ENCODE peak calls at places on chromosomes 7 and 10, in eight cellular contexts. E is fibroblast of mammary gland, U is GM06990, H is fibroblast of pulmonary artery, J is sigmoid colon, K is NB4, I is transverse colon, Y is heart left ventricle. X is an unnamed sample.

GRCh38 chr10:112950714-112951348 is 784 bp downstream of the TCF7L2 start:
- DNase-seq in E (no peak), U (no peak), H (peak), J (peak), K (peak), I (peak), Y (peak), X (peak)

GRCh38 chr7:75531359-75531821 is 39.3 kb downstream of the SPDYE5 start:
- DNase-seq in E (no peak), U (no peak), H (no peak), J (no peak), K (peak), I (no peak), Y (no peak), X (no peak)

GRCh38 chr7:82481499-82482097 is 38.0 kb upstream of the CACNA2D1 start:
- DNase-seq in E (peak), U (no peak), H (peak), J (no peak), K (peak), I (no peak), Y (no peak), X (peak)

GRCh38 chr10:118615888-118616287 is 20.4 kb upstream of the PRLHR start:
- DNase-seq in E (peak), U (no peak), H (no peak), J (no peak), K (no peak), I (no peak), Y (no peak), X (no peak)

GRCh38 chr7:14197280-14197679 is 207.8 kb upstream of the ETV1 start:
- DNase-seq in E (peak), U (no peak), H (peak), J (no peak), K (no peak), I (no peak), Y (peak), X (no peak)

GRCh38 chr7:29071203-29071804 is 75.0 kb downstream of the CPVL start:
- DNase-seq in E (no peak), U (no peak), H (no peak), J (no peak), K (no peak), I (no peak), Y (no peak), X (no peak)

GRCh38 chr10:88941026-88941425 is 11.5 kb downstream of the ACTA2 start:
- DNase-seq in E (no peak), U (no peak), H (no peak), J (no peak), K (no peak), I (no peak), Y (no peak), X (no peak)

GRCh38 chr10:124703778-124704427 is 40.3 kb downstream of the FAM53B start:
- DNase-seq in E (peak), U (no peak), H (peak), J (peak), K (no peak), I (no peak), Y (peak), X (no peak)

GRCh38 chr10:5813091-5813340 is 218 bp downstream of the GDI2 start:
- DNase-seq in E (no peak), U (no peak), H (no peak), J (no peak), K (no peak), I (no peak), Y (no peak), X (no peak)

GRCh38 chr10:24360286-24361127 is 151.6 kb downstream of the KIAA1217 start:
- DNase-seq in E (peak), U (no peak), H (peak), J (no peak), K (peak), I (peak), Y (peak), X (peak)

GRCh38 chr7:33062023-33062781 is at the start of gene NT5C3A:
- DNase-seq in E (peak), U (no peak), H (peak), J (peak), K (peak), I (peak), Y (peak), X (peak)

GRCh38 chr10:28569506-28570159 is 36.7 kb downstream of the WAC start:
- DNase-seq in E (peak), U (no peak), H (peak), J (no peak), K (no peak), I (no peak), Y (no peak), X (peak)

GRCh38 chr7:2355079-2356008 is 717 bp downstream of the EIF3B start:
- DNase-seq in E (peak), U (peak), H (no peak), J (no peak), K (peak), I (peak), Y (no peak), X (peak)

GRCh38 chr7:154837622-154838021 is 165.3 kb downstream of the PAXIP1 start:
- DNase-seq in E (no peak), U (peak), H (no peak), J (no peak), K (no peak), I (no peak), Y (no peak), X (no peak)

GRCh38 chr10:112546474-112546873 is 99.5 kb downstream of the VTI1A start:
- DNase-seq in E (no peak), U (peak), H (no peak), J (no peak), K (no peak), I (no peak), Y (no peak), X (peak)

GRCh38 chr7:621572-622285 is 102.1 kb upstream of the PDGFA start:
- DNase-seq in E (no peak), U (no peak), H (no peak), J (no peak), K (no peak), I (peak), Y (no peak), X (no peak)

GRCh38 chr7:91288208-91288824 is 24.1 kb downstream of the FZD1 start:
- DNase-seq in E (peak), U (no peak), H (peak), J (no peak), K (peak), I (peak), Y (peak), X (no peak)

GRCh38 chr10:3623746-3624145 is 161.3 kb downstream of the KLF6 start:
- DNase-seq in E (peak), U (no peak), H (peak), J (no peak), K (no peak), I (no peak), Y (no peak), X (no peak)

GRCh38 chr10:73810735-73811465 is 498 bp downstream of the NDST2 start:
- DNase-seq in E (peak), U (peak), H (peak), J (no peak), K (peak), I (peak), Y (peak), X (peak)

GRCh38 chr10:124512600-124512999 is 51.0 kb downstream of the LHPP start:
- DNase-seq in E (no peak), U (no peak), H (no peak), J (peak), K (no peak), I (no peak), Y (no peak), X (no peak)

GRCh38 chr10:61486738-61487396 is 33.7 kb upstream of the TMEM26 start:
- DNase-seq in E (peak), U (no peak), H (peak), J (no peak), K (peak), I (no peak), Y (no peak), X (no peak)

GRCh38 chr10:11789294-11789693 is 33.9 kb upstream of the PROSER2 start:
- DNase-seq in E (no peak), U (no peak), H (no peak), J (no peak), K (no peak), I (no peak), Y (no peak), X (no peak)

GRCh38 chr7:143479055-143479766 is 1.5 kb downstream of the TAS2R41 start:
- DNase-seq in E (peak), U (no peak), H (no peak), J (no peak), K (no peak), I (no peak), Y (no peak), X (no peak)

GRCh38 chr10:69315100-69315542 is 36.8 kb downstream of the HK1 start:
- DNase-seq in E (no peak), U (no peak), H (no peak), J (no peak), K (no peak), I (no peak), Y (no peak), X (no peak)

GRCh38 chr7:116398672-116399071 is 100.9 kb upstream of the CAV2 start:
- DNase-seq in E (no peak), U (no peak), H (no peak), J (no peak), K (no peak), I (no peak), Y (no peak), X (no peak)

DNA sequence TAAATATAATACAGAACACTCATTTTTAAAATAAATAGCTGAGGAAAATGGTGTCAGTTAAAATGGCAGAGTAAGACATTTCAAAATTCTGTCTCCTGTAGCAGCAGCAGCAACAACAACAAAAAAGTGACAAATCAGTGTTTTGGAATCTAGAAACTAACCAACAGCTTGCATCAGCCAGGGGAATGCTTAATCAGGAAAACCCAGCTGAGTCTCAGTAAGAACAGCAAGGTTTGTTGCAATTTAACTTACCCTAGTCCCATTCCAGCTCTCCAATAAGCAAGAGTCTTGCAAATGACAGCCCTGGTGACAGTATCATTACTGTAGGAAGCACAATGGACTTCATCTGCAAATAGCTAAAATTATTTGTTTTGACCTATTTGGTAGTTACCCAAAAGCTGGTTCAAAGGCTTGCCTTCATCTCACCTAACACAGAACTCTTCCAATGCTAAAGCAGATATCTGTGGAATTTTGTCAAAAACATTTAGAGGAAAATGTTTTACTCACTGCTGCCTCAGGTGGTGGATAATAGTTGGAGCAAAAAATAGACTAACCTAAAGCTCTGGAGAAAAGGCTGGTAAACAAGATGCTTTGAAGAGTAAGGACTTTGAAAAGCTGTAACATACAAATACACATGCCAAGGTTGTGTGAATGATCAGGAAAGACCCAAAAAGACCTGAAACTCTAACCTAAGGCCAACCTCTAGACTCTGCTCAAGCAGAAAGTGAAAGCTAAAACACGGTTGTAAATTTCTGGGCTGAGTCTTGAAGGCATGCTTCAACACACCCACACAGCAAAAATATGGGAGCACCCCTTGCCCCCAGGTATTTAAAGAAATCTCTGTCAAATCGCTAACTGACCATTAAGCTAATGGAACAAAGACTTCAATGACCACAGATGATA is 9.9 kb upstream of the ARHGAP22 start:
- DNase-seq in E (peak), U (no peak), H (peak), J (no peak), K (no peak), I (no peak), Y (no peak), X (no peak)
- TF ChIP-seq CTCF in E (peak), U (peak), H (peak), J (no peak), K (peak), I (no peak), Y (no peak), X (peak)

GRCh38 chr10:75911426-75911825 is 480.0 kb downstream of the LRMDA start:
- DNase-seq in E (no peak), U (no peak), H (no peak), J (no peak), K (no peak), I (no peak), Y (no peak), X (no peak)

GRCh38 chr10:75904499-75905283 is 473.3 kb downstream of the LRMDA start:
- DNase-seq in E (no peak), U (no peak), H (no peak), J (no peak), K (no peak), I (no peak), Y (no peak), X (no peak)

DNA sequence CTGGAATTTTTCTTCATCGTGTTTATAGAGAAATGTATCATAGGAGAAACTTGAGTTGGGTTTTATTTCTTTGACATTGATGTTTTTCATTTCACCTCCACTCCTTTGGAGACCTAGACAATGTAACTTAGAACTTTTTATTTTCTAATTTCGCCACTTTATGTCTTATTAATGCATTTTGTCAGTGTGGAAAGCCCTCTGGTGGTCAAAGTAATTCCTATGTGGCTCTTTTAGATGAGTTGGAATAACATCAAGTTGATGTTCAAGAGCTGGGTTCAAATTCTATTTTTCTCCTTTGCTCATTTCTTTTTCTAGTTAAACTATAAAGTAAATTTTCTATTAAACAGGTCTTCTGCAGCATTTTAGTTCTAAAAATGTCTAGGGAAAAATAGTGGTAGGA is 478.6 kb downstream of the LRMDA start:
- DNase-seq in E (peak), U (no peak), H (peak), J (no peak), K (peak), I (no peak), Y (no peak), X (no peak)
- TF ChIP-seq CTCF in E (peak), U (peak), H (peak), J (peak), K (peak), I (peak), Y (peak), X (no peak)

GRCh38 chr7:95342642-95343252 is 18.4 kb upstream of the PON1 start:
- DNase-seq in E (no peak), U (no peak), H (no peak), J (no peak), K (no peak), I (no peak), Y (no peak), X (no peak)
- TF ChIP-seq CTCF in E (peak), U (no peak), H (no peak), J (no peak), K (no peak), I (no peak), Y (no peak), X (no peak)

GRCh38 chr10:100185364-100186252 is at the start of gene ERLIN1:
- DNase-seq in E (peak), U (peak), H (peak), J (peak), K (peak), I (peak), Y (peak), X (peak)
- TF ChIP-seq CTCF in E (peak), U (no peak), H (no peak), J (no peak), K (no peak), I (no peak), Y (no peak), X (no peak)

GRCh38 chr10:43312612-43313011 is 45.7 kb upstream of the RASGEF1A start:
- DNase-seq in E (no peak), U (no peak), H (no peak), J (no peak), K (no peak), I (no peak), Y (no peak), X (no peak)
- TF ChIP-seq CTCF in E (no peak), U (no peak), H (no peak), J (no peak), K (no peak), I (no peak), Y (no peak), X (no peak)

GRCh38 chr7:50962962-50963374 is 180.3 kb upstream of the GRB10 start:
- DNase-seq in E (peak), U (no peak), H (peak), J (peak), K (peak), I (peak), Y (peak), X (no peak)
- TF ChIP-seq CTCF in E (no peak), U (no peak), H (no peak), J (no peak), K (no peak), I (no peak), Y (no peak), X (no peak)

GRCh38 chr10:103278862-103279298 is 1.9 kb downstream of the INA start:
- DNase-seq in E (peak), U (no peak), H (peak), J (no peak), K (peak), I (peak), Y (peak), X (peak)

GRCh38 chr10:103276251-103276936 is 544 bp upstream of the INA start:
- DNase-seq in E (no peak), U (no peak), H (no peak), J (no peak), K (peak), I (no peak), Y (no peak), X (no peak)

GRCh38 chr10:103278424-103278823 is 1.5 kb downstream of the INA start:
- DNase-seq in E (no peak), U (no peak), H (no peak), J (no peak), K (no peak), I (no peak), Y (no peak), X (no peak)

GRCh38 chr10:103277713-103278299 is 868 bp downstream of the INA start:
- DNase-seq in E (no peak), U (no peak), H (no peak), J (no peak), K (no peak), I (no peak), Y (no peak), X (no peak)

GRCh38 chr10:103276941-103277712 is at the start of gene INA:
- DNase-seq in E (peak), U (peak), H (peak), J (no peak), K (no peak), I (no peak), Y (no peak), X (peak)
- TF ChIP-seq CTCF in E (no peak), U (no peak), H (no peak), J (no peak), K (no peak), I (no peak), Y (no peak), X (peak)

GRCh38 chr10:14839305-14839695 is 1.2 kb downstream of the HSPA14 start:
- DNase-seq in E (peak), U (no peak), H (peak), J (no peak), K (peak), I (peak), Y (no peak), X (no peak)

GRCh38 chr10:14838582-14839304 is 637 bp downstream of the HSPA14 start:
- DNase-seq in E (no peak), U (peak), H (peak), J (peak), K (peak), I (peak), Y (peak), X (peak)

GRCh38 chr10:14834588-14834987 is 3.2 kb downstream of the CDNF start:
- DNase-seq in E (no peak), U (no peak), H (no peak), J (no peak), K (no peak), I (peak), Y (no peak), X (no peak)

GRCh38 chr10:14837756-14838581 is at the start of the genes CDNF, HSPA14 and MSANTD7:
- DNase-seq in E (peak), U (peak), H (peak), J (peak), K (peak), I (peak), Y (peak), X (peak)

DNA sequence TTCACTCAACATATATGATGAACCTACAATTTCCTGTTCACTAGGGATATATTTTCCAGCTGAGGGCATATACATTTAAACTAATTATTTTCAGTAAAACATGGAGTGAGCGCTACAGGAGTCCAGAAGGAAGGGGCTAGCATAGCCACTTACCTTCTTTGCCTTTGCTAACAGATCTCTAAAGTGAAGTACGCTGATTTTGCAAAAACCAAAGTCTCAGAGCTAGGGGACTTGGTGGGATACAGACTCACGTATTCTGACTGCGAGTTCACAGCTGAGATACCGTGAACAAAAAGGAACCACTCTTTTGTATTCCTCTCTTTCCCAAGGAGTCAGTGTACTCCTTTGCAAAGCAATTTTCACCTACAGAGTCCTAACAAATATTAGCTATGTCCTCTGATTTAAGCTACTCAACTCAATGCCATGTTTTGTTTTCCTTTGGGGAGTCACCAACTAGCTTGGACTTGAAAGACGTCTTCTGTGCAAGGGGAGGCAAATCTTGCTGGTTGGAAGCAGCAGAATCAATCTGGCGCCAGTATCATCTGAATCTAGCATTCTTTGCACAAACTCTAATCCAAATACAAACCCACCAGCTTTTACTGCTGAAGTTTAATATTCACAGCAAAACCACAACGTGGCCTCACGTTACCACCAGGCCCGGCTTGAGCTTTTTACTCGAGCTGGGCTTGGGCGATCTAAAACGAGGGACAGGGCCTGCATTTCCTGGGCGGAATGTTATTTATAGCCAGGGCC is 658 bp downstream of the CDNF start:
- DNase-seq in E (peak), U (no peak), H (no peak), J (no peak), K (peak), I (no peak), Y (no peak), X (no peak)
- TF ChIP-seq CTCF in E (no peak), U (no peak), H (no peak), J (no peak), K (no peak), I (no peak), Y (no peak), X (no peak)

GRCh38 chr7:3650844-3651243 is 349.8 kb downstream of the SDK1 start:
- DNase-seq in E (no peak), U (no peak), H (no peak), J (no peak), K (no peak), I (no peak), Y (no peak), X (no peak)

GRCh38 chr7:3648276-3648675 is 347.2 kb downstream of the SDK1 start:
- DNase-seq in E (peak), U (no peak), H (no peak), J (no peak), K (no peak), I (no peak), Y (no peak), X (no peak)

GRCh38 chr7:3649678-3650445 is 348.8 kb downstream of the SDK1 start:
- DNase-seq in E (peak), U (no peak), H (peak), J (no peak), K (peak), I (no peak), Y (no peak), X (no peak)

GRCh38 chr7:3649250-3649649 is 348.2 kb downstream of the SDK1 start:
- DNase-seq in E (no peak), U (no peak), H (peak), J (no peak), K (no peak), I (no peak), Y (no peak), X (no peak)
- TF ChIP-seq CTCF in E (no peak), U (no peak), H (peak), J (no peak), K (peak), I (no peak), Y (no peak), X (no peak)